ENCODE peak calls at places on chromosomes 2 and 18, in eight cellular contexts. T, C, V, P, G, D, F and X are unnamed samples.

GRCh38 chr2:239588451-239589269 is 187.8 kb upstream of the HDAC4 start:
- DNase-seq in G (peak), C (no peak), F (no peak), V (no peak), D (no peak), T (no peak), P (no peak), X (no peak)

GRCh38 chr2:64470921-64471320 is 17.0 kb downstream of the LGALSL start:
- DNase-seq in V (no peak), C (no peak), T (no peak), F (no peak), D (no peak), P (no peak), G (no peak), X (no peak)

GRCh38 chr2:82795446-82795845 is 1663.6 kb downstream of the SUCLG1 start:
- DNase-seq in P (no peak), T (no peak), C (peak), D (peak), G (no peak), F (no peak), V (peak), X (peak)

GRCh38 chr2:133817680-133818566 is 249.7 kb upstream of the NCKAP5 start:
- DNase-seq in D (peak), F (no peak), P (no peak), T (no peak), C (peak), V (peak), G (no peak), X (peak)

GRCh38 chr2:29314816-29315571 is 199.8 kb downstream of the CLIP4 start:
- DNase-seq in G (no peak), V (peak), D (peak), C (no peak), T (no peak), F (peak), P (peak), X (no peak)

GRCh38 chr2:192500550-192501200 is 305.9 kb upstream of the TMEFF2 start:
- DNase-seq in D (peak), P (no peak), V (peak), C (peak), T (no peak), G (no peak), F (no peak), X (peak)

GRCh38 chr2:217071416-217071815 is 211.6 kb upstream of the TNP1 start:
- DNase-seq in P (no peak), G (no peak), F (peak), V (no peak), C (peak), T (no peak), D (no peak), X (peak)

GRCh38 chr18:23733895-23734294 is 44.6 kb downstream of the LAMA3 start:
- DNase-seq in T (no peak), V (no peak), P (no peak), C (no peak), G (no peak), D (no peak), F (no peak), X (no peak)

GRCh38 chr2:203328735-203329549 is 748 bp downstream of the ABI2 start:
- DNase-seq in V (peak), C (peak), F (peak), D (peak), G (peak), P (peak), T (no peak), X (peak)

GRCh38 chr18:6719098-6719913 is 10.2 kb upstream of the ARHGAP28 start:
- DNase-seq in D (no peak), C (no peak), F (no peak), V (no peak), T (no peak), P (no peak), G (no peak), X (no peak)

DNA sequence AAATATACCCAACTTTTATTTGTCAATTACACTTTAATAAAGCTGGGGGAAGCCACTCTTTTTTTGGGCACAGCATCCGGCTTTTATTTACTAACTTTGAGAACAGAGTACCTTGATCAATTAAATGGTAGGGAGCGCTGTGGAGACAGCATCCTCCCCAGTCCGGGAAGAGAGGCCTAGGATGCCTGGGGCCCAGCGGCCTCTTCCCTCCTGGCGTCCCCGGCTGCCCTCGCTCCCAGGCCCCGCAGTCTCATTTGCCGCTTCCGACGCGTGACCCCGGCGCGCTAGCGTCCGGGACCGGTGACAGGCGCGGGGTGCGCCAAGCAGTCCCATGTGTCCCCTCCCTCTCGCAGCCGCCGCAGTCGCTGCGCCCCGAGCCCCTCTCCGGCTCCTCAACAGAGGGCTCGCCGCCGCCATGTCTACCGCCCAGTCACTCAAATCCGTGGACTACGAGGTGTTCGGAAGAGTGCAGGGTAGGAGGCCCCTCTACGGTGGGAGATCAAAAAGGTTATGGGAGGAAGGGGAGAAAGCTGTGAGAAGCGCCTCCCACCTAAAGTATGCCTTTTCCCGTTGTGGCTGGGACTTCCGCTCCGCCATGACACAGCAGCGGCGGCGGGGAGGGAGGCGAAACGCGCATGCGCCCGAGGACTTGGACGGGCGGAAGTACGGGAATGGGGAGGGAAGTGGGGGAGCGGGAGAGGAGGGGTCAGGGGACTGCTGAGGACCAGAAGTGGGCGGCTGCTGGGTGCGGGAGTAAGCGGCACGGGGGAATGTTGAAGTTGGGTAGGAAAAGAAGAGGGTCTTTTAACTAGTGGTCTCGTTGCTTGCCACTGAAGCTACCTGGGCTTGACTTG is at the start of gene ACYP2:
- DNase-seq in V (peak), C (peak), G (peak), F (peak), D (peak), T (peak), P (peak), X (peak)
- TF ChIP-seq CTCF in V (peak), C (peak), G (peak), F (peak), D (peak), T (no peak), P (peak), X (peak)

GRCh38 chr18:10405014-10405493 is 49.4 kb upstream of the APCDD1 start:
- DNase-seq in G (no peak), D (no peak), V (no peak), F (no peak), T (no peak), C (no peak), P (no peak), X (no peak)
- H3K4me3 ChIP-seq in G (no peak), D (no peak), V (no peak), F (no peak), T (no peak), C (no peak), P (no peak), X (no peak)

DNA sequence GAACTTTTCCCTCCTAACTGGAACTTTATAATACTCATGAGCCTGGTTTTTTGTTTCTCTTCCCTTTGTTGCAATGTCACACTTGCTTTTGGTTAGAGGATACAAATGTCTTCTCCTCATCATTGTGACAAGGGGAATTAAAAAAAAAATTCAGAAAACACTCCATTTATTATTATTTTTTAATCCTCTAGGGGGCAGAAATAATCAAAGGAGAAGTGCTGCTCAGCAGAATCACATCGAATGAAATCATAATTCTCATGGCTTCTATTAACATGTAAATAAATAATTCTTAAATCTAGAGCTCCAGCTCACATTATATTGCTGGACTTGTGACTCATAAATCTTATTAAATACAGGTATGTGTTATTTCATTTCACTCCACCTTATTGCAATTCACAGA is 273.8 kb downstream of the TRIB2 start:
- DNase-seq in D (no peak), P (no peak), G (no peak), V (no peak), F (no peak), T (no peak), C (no peak), X (no peak)
- TF ChIP-seq CTCF in D (no peak), P (peak), G (peak), V (peak), F (peak), T (no peak), C (peak), X (peak)

GRCh38 chr18:30556112-30556511 is 486.4 kb downstream of the DSC3 start:
- DNase-seq in C (no peak), V (no peak), D (no peak), T (no peak), P (no peak), F (no peak), G (no peak), X (no peak)
- H3K4me3 ChIP-seq in C (no peak), V (no peak), D (no peak), T (no peak), P (no peak), F (no peak), G (no peak), X (no peak)

DNA sequence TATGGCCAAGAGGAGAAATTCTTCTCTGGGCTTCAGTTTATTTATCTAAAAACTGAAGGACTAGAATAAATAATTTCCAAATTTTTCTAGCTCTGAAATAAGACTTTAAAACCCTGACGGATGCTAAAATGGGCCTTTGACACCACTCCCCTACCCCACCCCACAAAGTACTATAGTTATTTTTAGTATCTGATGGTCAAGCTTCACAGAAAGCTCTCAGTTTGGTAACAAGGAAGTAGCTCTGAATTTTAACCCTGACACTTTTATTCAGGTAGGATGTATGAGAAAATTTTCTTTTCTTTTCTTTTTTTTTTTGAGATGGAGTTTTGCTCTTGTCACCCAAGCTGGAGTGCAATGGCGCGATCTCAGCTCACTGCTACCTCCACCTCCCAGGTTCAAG is 2.4 kb downstream of the RBKS start:
- DNase-seq in C (no peak), T (no peak), P (no peak), D (no peak), G (no peak), F (no peak), V (no peak), X (no peak)
- TF ChIP-seq CTCF in C (no peak), T (no peak), P (no peak), D (no peak), G (no peak), F (no peak), V (no peak), X (no peak)